ENCODE peak calls at places on chromosomes 6 and 20, in nine cellular contexts. E is tibial nerve; F is left ventricle myocardium inferior; O is fibroblast of lung; K is ovary; R is naive thymus-derived CD4-positive, alpha-beta T cell; T is right lobe of liver; A is CD8-positive, alpha-beta T cell; H is aorta. C is an unnamed sample.

GRCh38 chr6:72787521-72788031 is 165.7 kb downstream of the KCNQ5 start:
- DNase-seq in E (no peak), F (no peak), O (peak; percentile 68), K (no peak), R (no peak), T (no peak), A (no peak), H (no peak), C (no peak)

GRCh38 chr6:144581807-144582537 is 296.8 kb downstream of the UTRN start:
- DNase-seq in E (no peak), F (no peak), O (peak; percentile 57), K (no peak), R (peak; percentile 31), T (no peak), A (no peak), H (no peak), C (no peak)

GRCh38 chr6:28225056-28225834 is at the start of gene ZSCAN9:
- DNase-seq in E (peak; percentile 82), F (peak; percentile 83), O (peak; percentile 88), K (peak; percentile 92), R (no peak), T (peak; percentile 83), A (no peak), H (peak; percentile 95), C (peak; percentile 91)

GRCh38 chr6:4698901-4699659 is 77.1 kb upstream of the CDYL start:
- DNase-seq in E (no peak), F (no peak), O (no peak), K (no peak), R (no peak), T (no peak), A (no peak), H (no peak), C (no peak)

GRCh38 chr6:34514112-34514511 is 42.0 kb downstream of the SPDEF start:
- DNase-seq in E (no peak), F (peak; percentile 4), O (no peak), K (peak; percentile 9), R (no peak), T (no peak), A (no peak), H (peak; percentile 25), C (no peak)

GRCh38 chr6:26379236-26380139 is 3.4 kb upstream of the BTN2A2 start:
- DNase-seq in E (no peak), F (no peak), O (peak; percentile 44), K (no peak), R (no peak), T (no peak), A (no peak), H (no peak), C (no peak)

GRCh38 chr6:106315765-106316375 is 9.7 kb downstream of the ATG5 start:
- DNase-seq in E (no peak), F (no peak), O (no peak), K (no peak), R (no peak), T (no peak), A (no peak), H (no peak), C (no peak)

GRCh38 chr6:169075211-169075621 is 178.4 kb downstream of the THBS2 start:
- DNase-seq in E (peak; percentile 47), F (peak; percentile 57), O (peak; percentile 98), K (peak; percentile 79), R (no peak), T (no peak), A (no peak), H (no peak), C (no peak)

GRCh38 chr6:2448826-2449571 is 203.6 kb upstream of the GMDS start:
- DNase-seq in E (peak; percentile 35), F (no peak), O (peak; percentile 88), K (no peak), R (no peak), T (no peak), A (no peak), H (no peak), C (peak; percentile 63)
- H3K4me3 ChIP-seq in E (no peak overlapping the region), F (no peak overlapping the region), O (peak overlapping the region; percentile 48), K (no peak overlapping the region), R (no peak overlapping the region), T (no peak overlapping the region), A (no peak overlapping the region), H (no peak overlapping the region), C (no peak overlapping the region)

DNA sequence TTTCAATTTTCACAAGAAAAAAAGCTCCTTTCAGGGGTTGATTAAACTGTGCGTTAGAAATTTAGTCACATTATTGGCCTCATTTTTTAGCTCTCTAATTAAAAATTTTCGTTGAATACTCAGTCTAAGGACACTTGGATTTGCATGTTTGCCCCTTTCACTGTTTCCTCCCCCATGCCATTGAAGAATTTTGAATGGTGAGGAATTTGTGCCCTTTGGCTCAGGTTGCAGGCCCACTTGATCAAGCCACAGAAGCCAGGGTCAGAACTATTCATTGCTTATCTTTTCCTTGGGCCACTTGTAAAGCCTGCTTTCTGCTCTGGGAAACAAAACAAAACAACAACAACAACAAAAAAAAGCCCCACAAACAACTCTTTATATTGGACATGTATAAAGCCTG is 12.2 kb downstream of the LIN28B start:
- DNase-seq in E (no peak), F (no peak), O (no peak), K (no peak), R (no peak), T (no peak), A (no peak), H (no peak), C (no peak)
- H3K4me1 ChIP-seq in E (no peaks in the 10 kb centered on the region), F (no peaks in the 10 kb centered on the region), O (no peaks in the 10 kb centered on the region), K (no peaks in the 10 kb centered on the region), R (no peaks in the 10 kb centered on the region), T (no peaks in the 10 kb centered on the region), A (no peaks in the 10 kb centered on the region), H (no peaks in the 10 kb centered on the region), C (no peaks in the 10 kb centered on the region)

GRCh38 chr20:38601216-38602184 is at the start of gene ARHGAP40:
- DNase-seq in E (no peak), F (no peak), O (no peak), K (no peak), R (no peak), T (no peak), A (no peak), H (no peak), C (no peak)
- H3K4me3 ChIP-seq in E (no peak within 1 kb of the TSS), F (no peak within 1 kb of the TSS), O (no peak within 1 kb of the TSS), K (no peak within 1 kb of the TSS), R (no peak within 1 kb of the TSS), T (no peak within 1 kb of the TSS), A (no peak within 1 kb of the TSS), H (no peak within 1 kb of the TSS), C (no peak within 1 kb of the TSS)

DNA sequence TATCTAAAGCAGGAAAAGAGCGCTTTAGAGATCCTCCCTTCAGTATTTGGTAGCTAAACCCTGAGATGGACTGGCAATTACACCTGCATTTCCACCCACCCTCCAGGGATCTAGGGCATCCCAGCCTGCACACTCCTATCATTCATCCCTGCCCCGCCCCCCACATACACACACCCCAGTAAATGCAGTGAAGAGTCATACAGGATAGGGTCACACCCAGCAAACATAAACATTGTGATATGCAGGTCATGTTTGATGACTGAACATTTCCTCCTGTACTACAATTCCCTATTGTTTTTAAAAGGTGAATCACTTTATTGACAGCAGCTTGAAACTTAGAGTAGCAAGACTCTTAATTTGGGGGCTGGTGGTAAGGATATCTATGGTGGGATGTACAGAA is 112.9 kb downstream of the FOXO3 start:
- DNase-seq in E (no peak), F (no peak), O (no peak), K (no peak), R (no peak), T (no peak), A (no peak), H (no peak), C (peak; percentile 76)
- H3K4me1 ChIP-seq in E (peaks cover 40% of the 10 kb centered on the region), F (peaks cover 100% of the 10 kb centered on the region), O (peaks cover 23% of the 10 kb centered on the region), K (peaks cover 33% of the 10 kb centered on the region), R (no peaks in the 10 kb centered on the region), T (peaks cover 46% of the 10 kb centered on the region), A (peaks cover 3% of the 10 kb centered on the region), H (peaks cover 24% of the 10 kb centered on the region), C (no peaks in the 10 kb centered on the region)

GRCh38 chr6:37099442-37099841 is 70.5 kb upstream of the PIM1 start:
- DNase-seq in E (no peak), F (no peak), O (no peak), K (no peak), R (no peak), T (no peak), A (no peak), H (no peak), C (no peak)

GRCh38 chr6:37103169-37104039 is 66.5 kb upstream of the PIM1 start:
- DNase-seq in E (peak; percentile 38), F (peak; percentile 60), O (peak; percentile 46), K (peak; percentile 57), R (no peak), T (peak; percentile 96), A (no peak), H (no peak), C (peak; percentile 95)

GRCh38 chr6:37102299-37103168 is 67.4 kb upstream of the PIM1 start:
- DNase-seq in E (peak; percentile 69), F (peak; percentile 87), O (peak; percentile 91), K (peak; percentile 91), R (peak; percentile 76), T (peak; percentile 81), A (peak; percentile 56), H (peak; percentile 95), C (peak; percentile 91)

GRCh38 chr6:37100740-37101139 is 69.2 kb upstream of the PIM1 start:
- DNase-seq in E (no peak), F (no peak), O (no peak), K (no peak), R (no peak), T (no peak), A (no peak), H (no peak), C (no peak)

GRCh38 chr6:37101991-37102298 is 68.0 kb upstream of the PIM1 start:
- DNase-seq in E (no peak), F (no peak), O (no peak), K (no peak), R (no peak), T (no peak), A (no peak), H (no peak), C (no peak)
- H3K4me3 ChIP-seq in E (peak overlapping the region; percentile 41), F (peak overlapping the region; percentile 61), O (peak overlapping the region; percentile 25), K (peak overlapping the region; percentile 40), R (peak overlapping the region; percentile 47), T (peak overlapping the region; percentile 55), A (peak overlapping the region; percentile 45), H (no peak overlapping the region), C (peak overlapping the region; percentile 61)

GRCh38 chr20:23156842-23157423 is 70.8 kb upstream of the CD93 start:
- DNase-seq in E (peak; percentile 3), F (no peak), O (no peak), K (no peak), R (no peak), T (peak; percentile 37), A (no peak), H (no peak), C (no peak)

GRCh38 chr20:23153696-23154341 is 67.7 kb upstream of the CD93 start:
- DNase-seq in E (no peak), F (no peak), O (no peak), K (no peak), R (no peak), T (no peak), A (no peak), H (no peak), C (peak; percentile 40)

GRCh38 chr20:23152902-23153301 is 66.8 kb upstream of the CD93 start:
- DNase-seq in E (no peak), F (no peak), O (no peak), K (no peak), R (no peak), T (no peak), A (no peak), H (no peak), C (no peak)

GRCh38 chr20:23156170-23156841 is 70.2 kb upstream of the CD93 start:
- DNase-seq in E (peak; percentile 42), F (no peak), O (peak; percentile 88), K (no peak), R (no peak), T (no peak), A (no peak), H (no peak), C (peak; percentile 69)

GRCh38 chr20:23155141-23155590 is 69.0 kb upstream of the CD93 start:
- DNase-seq in E (peak; percentile 6), F (no peak), O (no peak), K (no peak), R (no peak), T (no peak), A (no peak), H (no peak), C (no peak)
- H3K4me1 ChIP-seq in E (peaks cover 17% of the 10 kb centered on the region), F (peaks cover 76% of the 10 kb centered on the region), O (peaks cover 35% of the 10 kb centered on the region), K (peaks cover 11% of the 10 kb centered on the region), R (no peaks in the 10 kb centered on the region), T (no peaks in the 10 kb centered on the region), A (no peaks in the 10 kb centered on the region), H (peaks cover 8% of the 10 kb centered on the region), C (peaks cover 3% of the 10 kb centered on the region)

C was measured in Peyer's patch.